ENCODE peak calls at places on chromosomes 11 and 22, in ten cellular contexts. V, U, S, K, E, G, J, T, N and W are unnamed samples.

GRCh38 chr22:43566021-43566420 is 154.2 kb downstream of the MPPED1 start:
- DNase-seq in V (no peak), U (no peak), S (no peak), K (no peak), E (no peak), G (no peak), J (peak), T (no peak), N (no peak), W (no peak)

GRCh38 chr11:45801723-45802315 is 3.1 kb upstream of the SLC35C1 start:
- DNase-seq in V (no peak), U (peak), S (peak), K (no peak), E (no peak), G (no peak), J (no peak), T (no peak), N (no peak), W (peak)

GRCh38 chr22:21929253-21929652 is 23.4 kb downstream of the PPM1F start:
- DNase-seq in V (no peak), U (no peak), S (no peak), K (no peak), E (no peak), G (no peak), J (no peak), T (no peak), N (no peak), W (no peak)

GRCh38 chr11:118152020-118152551 is 537 bp downstream of the SCN4B start:
- DNase-seq in V (no peak), U (no peak), S (no peak), K (no peak), E (no peak), G (no peak), J (no peak), T (no peak), N (no peak), W (no peak)

GRCh38 chr11:19959210-19959609 is 201.1 kb downstream of the DBX1 start:
- DNase-seq in V (no peak), U (no peak), S (no peak), K (no peak), E (no peak), G (no peak), J (no peak), T (no peak), N (no peak), W (no peak)

GRCh38 chr11:1453611-1454386 is 32.8 kb downstream of the MOB2 start:
- DNase-seq in V (peak), U (no peak), S (peak), K (no peak), E (no peak), G (no peak), J (no peak), T (peak), N (peak), W (peak)

GRCh38 chr22:20857247-20857643 is 1.4 kb downstream of the PI4KA start:
- DNase-seq in V (no peak), U (no peak), S (no peak), K (no peak), E (no peak), G (no peak), J (no peak), T (no peak), N (no peak), W (peak)

GRCh38 chr22:29351042-29351441 is 35.5 kb upstream of the RASL10A start:
- DNase-seq in V (no peak), U (no peak), S (no peak), K (peak), E (no peak), G (no peak), J (no peak), T (peak), N (no peak), W (no peak)

GRCh38 chr11:75463106-75463774 is 30.2 kb upstream of the KLHL35 start:
- DNase-seq in V (no peak), U (peak), S (peak), K (no peak), E (no peak), G (no peak), J (no peak), T (no peak), N (no peak), W (peak)